ENCODE peak calls at places on chromosomes 3 and 15, in five cellular contexts. One of them, this sample, is unnamed.

GRCh38 chr3:127588675-127589577 is 1.6 kb downstream of the TPRA1 start:
- DNase-seq in pons: no peak
- DNase-seq in naive thymus-derived CD4-positive, alpha-beta T cell: peak; percentile 30
- DNase-seq in heart right ventricle: no peak
- DNase-seq in EH: peak; percentile 93
- DNase-seq in this sample: no peak

GRCh38 chr3:11455977-11456376 is 183.8 kb downstream of the ATG7 start:
- DNase-seq in pons: no peak
- DNase-seq in naive thymus-derived CD4-positive, alpha-beta T cell: no peak
- DNase-seq in heart right ventricle: no peak
- DNase-seq in EH: peak; percentile 90
- DNase-seq in this sample: no peak

GRCh38 chr3:190041333-190042041 is 79.2 kb downstream of the P3H2 start:
- DNase-seq in pons: no peak
- DNase-seq in naive thymus-derived CD4-positive, alpha-beta T cell: no peak
- DNase-seq in heart right ventricle: no peak
- DNase-seq in EH: peak; percentile 36
- DNase-seq in this sample: no peak

GRCh38 chr3:57164217-57164605 is 942 bp downstream of the IL17RD start:
- DNase-seq in pons: no peak
- DNase-seq in naive thymus-derived CD4-positive, alpha-beta T cell: peak; percentile 43
- DNase-seq in heart right ventricle: peak; percentile 62
- DNase-seq in EH: no peak
- DNase-seq in this sample: no peak

GRCh38 chr3:151155409-151156128 is 47.4 kb downstream of the GPR171 start:
- DNase-seq in pons: no peak
- DNase-seq in naive thymus-derived CD4-positive, alpha-beta T cell: no peak
- DNase-seq in heart right ventricle: no peak
- DNase-seq in EH: peak; percentile 48
- DNase-seq in this sample: peak; percentile 43

GRCh38 chr3:139897759-139898158 is 37.2 kb upstream of the CLSTN2 start:
- DNase-seq in pons: no peak
- DNase-seq in naive thymus-derived CD4-positive, alpha-beta T cell: no peak
- DNase-seq in heart right ventricle: no peak
- DNase-seq in EH: no peak
- DNase-seq in this sample: no peak

GRCh38 chr15:25186411-25186810 is 231.6 kb downstream of the SNRPN start:
- DNase-seq in pons: no peak
- DNase-seq in naive thymus-derived CD4-positive, alpha-beta T cell: no peak
- DNase-seq in heart right ventricle: no peak
- DNase-seq in EH: no peak
- DNase-seq in this sample: no peak

GRCh38 chr3:127529346-127530188 is 61.0 kb downstream of the TPRA1 start:
- DNase-seq in pons: peak; percentile 44
- DNase-seq in naive thymus-derived CD4-positive, alpha-beta T cell: no peak
- DNase-seq in heart right ventricle: no peak
- DNase-seq in EH: no peak
- DNase-seq in this sample: no peak

GRCh38 chr15:95864467-95864886 is 466.0 kb upstream of the NR2F2 start:
- DNase-seq in pons: no peak
- DNase-seq in naive thymus-derived CD4-positive, alpha-beta T cell: no peak
- DNase-seq in heart right ventricle: no peak
- DNase-seq in EH: no peak
- DNase-seq in this sample: no peak

GRCh38 chr3:123328851-123329635 is 119.8 kb downstream of the ADCY5 start:
- DNase-seq in pons: peak; percentile 56
- DNase-seq in naive thymus-derived CD4-positive, alpha-beta T cell: peak; percentile 78
- DNase-seq in heart right ventricle: peak; percentile 84
- DNase-seq in EH: peak; percentile 64
- DNase-seq in this sample: peak; percentile 64

GRCh38 chr3:196081834-196082470 is at the start of gene TFRC:
- DNase-seq in pons: peak; percentile 95
- DNase-seq in naive thymus-derived CD4-positive, alpha-beta T cell: peak; percentile 98
- DNase-seq in heart right ventricle: peak; percentile 96
- DNase-seq in EH: peak; percentile 91
- DNase-seq in this sample: peak; percentile 96

GRCh38 chr15:91864669-91865068 is 11.2 kb downstream of the SLCO3A1 start:
- DNase-seq in pons: no peak
- DNase-seq in naive thymus-derived CD4-positive, alpha-beta T cell: no peak
- DNase-seq in heart right ventricle: no peak
- DNase-seq in EH: no peak
- DNase-seq in this sample: no peak

GRCh38 chr15:36403351-36403750 is 176.1 kb upstream of the CDIN1 start:
- DNase-seq in pons: no peak
- DNase-seq in naive thymus-derived CD4-positive, alpha-beta T cell: no peak
- DNase-seq in heart right ventricle: no peak
- DNase-seq in EH: no peak
- DNase-seq in this sample: peak; percentile 17